ENCODE peak calls at places on chromosomes 4 and X, in six cellular contexts. A is left ventricle myocardium inferior; I is CD8-positive, alpha-beta T cell; N is endodermal cell; H is effector memory CD4-positive, alpha-beta T cell; W is SK-N-SH. G is an unnamed sample. For H3K36me3, the result is how much of the 10 kb centered on the place peaks cover.

GRCh38 chrX:15151267-15152196 is 118.4 kb downstream of the ASB9 start:
- DNase-seq in A (no peak), I (peak), W (no peak), N (no peak), H (no peak), G (no peak)

GRCh38 chrX:150254909-150255308 is 108.2 kb upstream of the MAMLD1 start:
- DNase-seq in I (no peak), W (no peak), H (no peak), N (peak), A (no peak), G (no peak)

GRCh38 chrX:16695079-16695676 is 17.3 kb downstream of the CTPS2 start:
- DNase-seq in I (peak), A (peak), W (peak), N (peak), H (peak), G (peak)

GRCh38 chr4:175091649-175092048 is 173.5 kb downstream of the ADAM29 start:
- DNase-seq in A (no peak), W (no peak), H (no peak), I (no peak), N (no peak), G (no peak)

GRCh38 chr4:51867689-51868448 is 24.9 kb downstream of the DCUN1D4 start:
- DNase-seq in A (no peak), I (no peak), H (no peak), N (no peak), W (no peak), G (no peak)

GRCh38 chrX:44903107-44903506 is 30.1 kb downstream of the KDM6A start:
- DNase-seq in I (no peak), H (no peak), N (no peak), A (no peak), W (no peak), G (no peak)

GRCh38 chrX:7139202-7140081 is 8.1 kb upstream of the STS start:
- DNase-seq in I (no peak), H (no peak), N (no peak), A (no peak), W (no peak), G (no peak)

GRCh38 chr4:150368667-150369066 is 213.3 kb upstream of the MAB21L2 start:
- DNase-seq in I (no peak), N (no peak), H (no peak), W (peak), A (no peak), G (no peak)

GRCh38 chr4:4990857-4991540 is 28.3 kb downstream of the CYTL1 start:
- DNase-seq in H (no peak), N (no peak), W (peak), I (no peak), A (peak), G (no peak)

GRCh38 chr4:18020145-18020670 is 1.3 kb downstream of the LCORL start:
- DNase-seq in I (peak), H (no peak), N (peak), A (no peak), W (no peak), G (peak)

GRCh38 chr4:185966997-185967775 is 101.8 kb upstream of the TLR3 start:
- DNase-seq in H (no peak), W (no peak), A (no peak), N (no peak), I (no peak), G (no peak)

GRCh38 chr4:110119880-110120279 is 78.5 kb downstream of the ELOVL6 start:
- DNase-seq in A (no peak), N (no peak), H (no peak), I (no peak), W (no peak), G (no peak)

GRCh38 chr4:59920414-59920813 is 1279.7 kb upstream of the ADGRL3 start:
- DNase-seq in H (no peak), I (no peak), A (no peak), N (peak), W (no peak), G (no peak)

GRCh38 chr4:17109126-17109525 is 210.7 kb upstream of the LDB2 start:
- DNase-seq in N (no peak), A (no peak), H (no peak), W (no peak), I (no peak), G (no peak)

GRCh38 chr4:10015140-10015753 is 6.0 kb downstream of the SLC2A9 start:
- DNase-seq in I (no peak), N (peak), W (peak), A (peak), H (no peak), G (peak)

GRCh38 chr4:143489116-143489515 is 24.4 kb upstream of the SMARCA5 start:
- DNase-seq in H (no peak), A (no peak), I (no peak), N (no peak), W (no peak), G (no peak)

GRCh38 chrX:142854970-142855369 is 170.8 kb upstream of the SPANXN4 start:
- DNase-seq in W (no peak), H (no peak), A (no peak), I (no peak), N (no peak), G (no peak)

GRCh38 chr4:130395871-130396270 is 1299.9 kb downstream of the C4orf33 start:
- DNase-seq in H (no peak), N (no peak), W (no peak), I (no peak), A (no peak), G (no peak)

GRCh38 chr4:20337261-20337664 is 85.6 kb downstream of the SLIT2 start:
- DNase-seq in I (no peak), H (no peak), A (no peak), W (no peak), N (peak), G (no peak)

GRCh38 chr4:3307486-3307885 is 14.7 kb downstream of the RGS12 start:
- DNase-seq in A (no peak), I (no peak), N (peak), H (no peak), W (no peak), G (no peak)

GRCh38 chr4:139916041-139916440 is 237.9 kb downstream of the MAML3 start:
- DNase-seq in A (no peak), H (no peak), N (no peak), I (no peak), W (no peak), G (no peak)

GRCh38 chr4:38681283-38682066 is 17.5 kb downstream of the KLF3 start:
- DNase-seq in H (no peak), N (peak), A (no peak), I (no peak), W (no peak), G (no peak)

GRCh38 chr4:47668810-47669408 is 169.0 kb downstream of the CORIN start:
- DNase-seq in I (no peak), A (no peak), N (no peak), W (peak), H (no peak), G (peak)

GRCh38 chr4:73189274-73189810 is 69.3 kb downstream of the ANKRD17 start:
- DNase-seq in N (no peak), H (no peak), I (no peak), W (no peak), A (no peak), G (no peak)

GRCh38 chr4:5984843-5985242 is 33.4 kb downstream of the C4orf50 start:
- DNase-seq in H (no peak), N (no peak), I (no peak), A (no peak), W (no peak), G (no peak)

GRCh38 chrX:12956704-12957541 is 18.0 kb upstream of the TMSB4X start:
- DNase-seq in W (peak), H (peak), I (peak), N (no peak), A (no peak), G (peak)

GRCh38 chr4:115575851-115576250 is 462.4 kb upstream of the NDST4 start:
- DNase-seq in N (no peak), I (no peak), A (no peak), H (no peak), W (no peak), G (no peak)

GRCh38 chr4:68162196-68162595 is 32.5 kb upstream of the TMPRSS11F start:
- DNase-seq in I (no peak), A (no peak), N (peak), W (no peak), H (no peak), G (no peak)

GRCh38 chr4:67393699-67394281 is 151.5 kb downstream of the CENPC start:
- DNase-seq in I (no peak), H (no peak), W (peak), N (no peak), A (no peak), G (no peak)

GRCh38 chrX:103063191-103063845 is 653 bp downstream of the BEX1 start:
- DNase-seq in I (no peak), N (peak), W (peak), A (no peak), H (no peak), G (no peak)

GRCh38 chr4:165516281-165516833 is 137.5 kb downstream of the CPE start:
- DNase-seq in A (no peak), H (no peak), W (no peak), I (no peak), N (no peak), G (no peak)

GRCh38 chrX:22134681-22135080 is 102.6 kb downstream of the PHEX start:
- DNase-seq in N (no peak), I (no peak), W (peak), A (no peak), H (no peak), G (no peak)

GRCh38 chrX:37905436-37906147 is 58.2 kb upstream of the DYNLT3 start:
- DNase-seq in A (no peak), W (peak), H (no peak), N (peak), I (no peak), G (no peak)
- H3K4me3 ChIP-seq in A (peak), W (peak), H (no peak), N (peak), I (no peak), G (no peak)

GRCh38 chr4:168269879-168270278 is 48.7 kb downstream of the DDX60 start:
- DNase-seq in A (peak), W (no peak), I (no peak), N (no peak), H (no peak), G (no peak)
- H3K36me3 ChIP-seq in A (half or more), W (under half), I (under half), N (under half), H (half or more), G (under half)

GRCh38 chr4:147842573-147842972 is 110.7 kb downstream of the ARHGAP10 start:
- DNase-seq in H (no peak), W (no peak), A (peak), I (no peak), N (no peak), G (no peak)
- H3K4me3 ChIP-seq in H (no peak), W (no peak), A (no peak), I (no peak), N (no peak), G (no peak)

GRCh38 chr4:1986578-1987210 is 22.1 kb downstream of the NELFA start:
- DNase-seq in A (no peak), H (no peak), N (no peak), I (no peak), W (peak), G (no peak)

GRCh38 chr4:1985780-1986577 is 22.8 kb downstream of the NELFA start:
- DNase-seq in A (no peak), N (no peak), I (no peak), W (peak), H (no peak), G (no peak)

GRCh38 chr4:1984406-1985191 is 24.2 kb downstream of the NELFA start:
- DNase-seq in I (no peak), W (peak), N (no peak), A (no peak), H (no peak), G (peak)

GRCh38 chr4:1983846-1984405 is 24.8 kb downstream of the NELFA start:
- DNase-seq in H (no peak), I (no peak), W (no peak), N (no peak), A (peak), G (no peak)

DNA sequence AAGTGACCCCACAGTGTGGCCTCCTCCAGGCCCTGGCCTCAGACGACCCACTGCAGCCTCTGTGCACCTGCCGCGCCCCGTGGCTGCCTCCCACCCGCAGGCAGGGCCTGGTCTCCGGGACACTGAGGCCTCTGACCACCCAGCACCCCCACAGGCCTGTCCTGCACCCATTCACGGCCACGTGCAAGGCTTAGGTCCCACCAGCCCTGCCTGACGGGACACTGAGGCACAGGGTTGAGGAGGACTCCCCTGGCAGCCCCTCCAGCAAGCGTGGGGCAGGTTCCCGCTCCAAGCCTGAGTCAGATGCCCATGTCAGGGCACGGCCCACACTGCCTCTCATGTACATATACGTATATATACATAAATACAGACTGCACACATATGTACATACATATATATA is 23.5 kb downstream of the NELFA start:
- DNase-seq in N (no peak), H (no peak), I (no peak), W (no peak), A (no peak), G (no peak)
- H3K36me3 ChIP-seq in N (half or more), H (half or more), I (under half), W (under half), A (half or more), G (half or more)

DNA sequence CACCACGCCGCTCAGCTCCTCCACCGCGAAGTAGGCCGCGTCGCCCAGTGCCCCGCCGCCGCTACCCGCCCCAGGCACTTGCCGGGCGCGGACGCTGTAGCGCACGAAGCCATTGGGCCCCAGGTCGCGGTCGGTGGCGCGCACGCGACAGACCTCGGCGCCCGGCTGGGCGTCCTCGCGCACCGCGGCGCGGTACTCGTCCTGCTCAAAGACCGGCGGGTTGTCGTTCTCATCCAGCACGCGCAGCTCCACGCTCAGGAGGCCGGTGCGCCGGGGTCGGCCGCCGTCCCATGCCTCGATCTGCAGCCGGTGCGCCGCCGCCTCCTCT is 1.4 kb downstream of the DCHS2 start:
- DNase-seq in H (no peak), A (no peak), I (no peak), W (no peak), N (peak), G (no peak)
- H3K4me3 ChIP-seq in H (no peak), A (peak), I (no peak), W (no peak), N (no peak), G (no peak)

GRCh38 chr4:107564326-107564725 is 155.7 kb downstream of the PAPSS1 start:
- DNase-seq in W (no peak), I (no peak), H (no peak), A (no peak), N (peak), G (no peak)

GRCh38 chr4:107561481-107561880 is 158.6 kb downstream of the PAPSS1 start:
- DNase-seq in A (no peak), I (no peak), W (no peak), N (no peak), H (no peak), G (no peak)

GRCh38 chr4:107559653-107560052 is 160.4 kb downstream of the PAPSS1 start:
- DNase-seq in N (no peak), W (no peak), I (no peak), H (no peak), A (no peak), G (no peak)

GRCh38 chr4:107562306-107562705 is 157.7 kb downstream of the PAPSS1 start:
- DNase-seq in N (no peak), I (no peak), W (no peak), H (no peak), A (no peak), G (no peak)
- H3K36me3 ChIP-seq in N (under half), I (under half), W (under half), H (under half), A (under half), G (under half)

G was measured in DND-41.